ENCODE peak calls at places on chromosomes 12 and 14, in eight cellular contexts. N is thoracic aorta, W is tibial artery, Y is colonic mucosa, L is cardiac muscle cell, M is caudate nucleus, J is lower lobe of right lung, H is A549. D is an unnamed sample.

GRCh38 chr12:101013993-101014392 is 196.0 kb downstream of the SLC5A8 start:
- DNase-seq in N (no peak), W (no peak), Y (no peak), L (no peak), M (no peak), J (no peak), H (no peak), D (no peak)

GRCh38 chr14:45793081-45793480 is 540.1 kb upstream of the MIS18BP1 start:
- DNase-seq in N (no peak), W (no peak), Y (no peak), L (no peak), M (no peak), J (no peak), H (no peak), D (no peak)

GRCh38 chr12:121190523-121191031 is 19.4 kb upstream of the P2RX4 start:
- DNase-seq in N (no peak), W (no peak), Y (no peak), L (no peak), M (no peak), J (no peak), H (no peak), D (no peak)

GRCh38 chr14:36996133-36996856 is 176.1 kb downstream of the SLC25A21 start:
- DNase-seq in N (no peak), W (no peak), Y (no peak), L (no peak), M (no peak), J (no peak), H (peak), D (no peak)

GRCh38 chr12:6090786-6091185 is 33.7 kb downstream of the VWF start:
- DNase-seq in N (no peak), W (peak), Y (no peak), L (no peak), M (no peak), J (no peak), H (no peak), D (peak)

GRCh38 chr14:93231129-93231979 is 24.3 kb downstream of the UBR7 start:
- DNase-seq in N (no peak), W (no peak), Y (no peak), L (no peak), M (no peak), J (no peak), H (peak), D (no peak)

GRCh38 chr12:49543914-49544815 is 5.3 kb downstream of the KCNH3 start:
- DNase-seq in N (no peak), W (no peak), Y (no peak), L (peak), M (no peak), J (peak), H (no peak), D (no peak)

GRCh38 chr12:52007982-52008510 is 1.3 kb downstream of the TAMALIN start:
- DNase-seq in N (no peak), W (no peak), Y (no peak), L (no peak), M (no peak), J (no peak), H (no peak), D (no peak)

GRCh38 chr12:116257213-116257612 is 20.3 kb downstream of the MED13L start:
- DNase-seq in N (no peak), W (no peak), Y (no peak), L (peak), M (no peak), J (no peak), H (peak), D (no peak)

GRCh38 chr14:100117647-100118376 is 41.6 kb downstream of the DEGS2 start:
- DNase-seq in N (no peak), W (no peak), Y (peak), L (no peak), M (no peak), J (no peak), H (no peak), D (no peak)

GRCh38 chr14:106037380-106037779 is 511.0 kb downstream of the TMEM121 start:
- DNase-seq in N (no peak), W (no peak), Y (no peak), L (no peak), M (no peak), J (no peak), H (no peak), D (no peak)

GRCh38 chr14:52051861-52052260 is 17.0 kb downstream of the NID2 start:
- DNase-seq in N (no peak), W (no peak), Y (no peak), L (no peak), M (no peak), J (no peak), H (no peak), D (no peak)

GRCh38 chr14:25953532-25954144 is 644.2 kb downstream of the NOVA1 start:
- DNase-seq in N (no peak), W (peak), Y (peak), L (no peak), M (no peak), J (no peak), H (no peak), D (peak)

GRCh38 chr14:102825307-102826095 is 48.3 kb downstream of the TRAF3 start:
- DNase-seq in N (no peak), W (no peak), Y (no peak), L (no peak), M (no peak), J (no peak), H (no peak), D (no peak)

GRCh38 chr14:96434040-96434439 is 42.1 kb downstream of the AK7 start:
- DNase-seq in N (no peak), W (no peak), Y (no peak), L (no peak), M (no peak), J (no peak), H (no peak), D (no peak)

GRCh38 chr12:68236421-68237059 is 10.9 kb upstream of the IL26 start:
- DNase-seq in N (no peak), W (no peak), Y (no peak), L (no peak), M (no peak), J (no peak), H (no peak), D (no peak)

GRCh38 chr12:49555631-49556390 is 12.1 kb downstream of the MCRS1 start:
- DNase-seq in N (no peak), W (no peak), Y (no peak), L (no peak), M (no peak), J (peak), H (no peak), D (no peak)

GRCh38 chr14:85316701-85317100 is 213.2 kb upstream of the FLRT2 start:
- DNase-seq in N (no peak), W (no peak), Y (no peak), L (no peak), M (no peak), J (no peak), H (no peak), D (no peak)

GRCh38 chr14:91796622-91797347 is 64.9 kb upstream of the CATSPERB start:
- DNase-seq in N (no peak), W (no peak), Y (no peak), L (no peak), M (no peak), J (no peak), H (no peak), D (no peak)

GRCh38 chr12:101748907-101749306 is 9.6 kb upstream of the SYCP3 start:
- DNase-seq in N (no peak), W (no peak), Y (no peak), L (no peak), M (no peak), J (no peak), H (no peak), D (no peak)

GRCh38 chr12:91574391-91574790 is 391.8 kb upstream of the DCN start:
- DNase-seq in N (no peak), W (no peak), Y (no peak), L (no peak), M (no peak), J (no peak), H (no peak), D (no peak)

GRCh38 chr12:107903377-107904061 is 129.0 kb downstream of the ASCL4 start:
- DNase-seq in N (no peak), W (no peak), Y (peak), L (peak), M (no peak), J (peak), H (peak), D (peak)

GRCh38 chr12:93894391-93895095 is 217.4 kb downstream of the CRADD start:
- DNase-seq in N (peak), W (peak), Y (peak), L (peak), M (no peak), J (peak), H (no peak), D (peak)

DNA sequence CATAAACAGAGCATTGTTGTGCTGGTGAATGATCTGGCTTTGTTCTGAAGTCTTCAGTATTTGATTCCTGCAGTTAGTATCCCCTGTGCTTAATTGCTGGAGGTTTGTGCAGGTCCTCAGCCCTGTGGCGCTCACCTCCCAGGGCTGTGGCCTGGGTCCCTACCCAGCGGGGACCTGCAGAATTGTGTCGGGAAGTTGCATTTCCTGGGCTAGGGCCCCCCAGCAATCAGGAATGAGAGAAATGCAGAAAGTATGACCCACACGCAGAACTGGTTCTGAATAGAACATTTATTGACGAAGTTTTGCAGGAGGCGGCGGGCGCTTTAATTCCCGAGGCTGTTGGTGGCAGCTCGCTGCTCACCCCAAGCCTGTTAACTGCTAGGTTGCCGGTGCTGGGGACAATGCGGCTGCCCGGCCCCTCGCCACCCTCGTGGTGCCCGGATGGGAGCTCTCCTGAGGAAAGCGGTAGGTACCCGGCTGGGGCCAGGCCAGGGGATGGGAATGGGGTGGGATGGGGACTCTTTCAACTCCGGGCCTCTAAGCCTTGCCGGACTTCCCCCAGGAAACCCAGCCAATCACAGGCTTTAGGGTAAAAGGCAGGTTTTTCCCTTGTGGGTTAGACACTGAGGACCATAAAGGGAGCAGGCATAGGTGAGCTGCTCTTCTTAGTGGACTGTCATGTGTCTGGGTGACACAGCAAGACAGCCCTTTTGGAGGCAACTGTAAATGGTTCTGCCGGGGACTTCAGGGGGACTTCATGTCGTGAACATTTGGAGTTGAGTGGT is 11.6 kb downstream of the PLEKHG3 start:
- DNase-seq in N (no peak), W (peak), Y (peak), L (no peak), M (no peak), J (no peak), H (no peak), D (no peak)
- H3K27ac ChIP-seq in N (peak), W (peak), Y (peak), L (no peak), M (peak), J (peak), H (no peak), D (peak)

GRCh38 chr14:60215127-60215444 is 33.9 kb upstream of the PPM1A start:
- DNase-seq in N (no peak), W (no peak), Y (peak), L (no peak), M (no peak), J (no peak), H (no peak), D (no peak)

GRCh38 chr14:60214415-60215126 is 34.5 kb upstream of the PPM1A start:
- DNase-seq in N (no peak), W (no peak), Y (no peak), L (no peak), M (no peak), J (no peak), H (no peak), D (no peak)

GRCh38 chr14:60210703-60211102 is 38.3 kb upstream of the PPM1A start:
- DNase-seq in N (no peak), W (no peak), Y (no peak), L (no peak), M (no peak), J (no peak), H (no peak), D (no peak)

GRCh38 chr14:60214003-60214402 is 35.0 kb upstream of the PPM1A start:
- DNase-seq in N (no peak), W (no peak), Y (no peak), L (no peak), M (no peak), J (no peak), H (no peak), D (no peak)

GRCh38 chr14:60212503-60213371 is 36.3 kb upstream of the PPM1A start:
- DNase-seq in N (no peak), W (no peak), Y (no peak), L (no peak), M (no peak), J (no peak), H (no peak), D (no peak)
- H3K27ac ChIP-seq in N (no peak), W (no peak), Y (no peak), L (no peak), M (no peak), J (no peak), H (no peak), D (no peak)

DNA sequence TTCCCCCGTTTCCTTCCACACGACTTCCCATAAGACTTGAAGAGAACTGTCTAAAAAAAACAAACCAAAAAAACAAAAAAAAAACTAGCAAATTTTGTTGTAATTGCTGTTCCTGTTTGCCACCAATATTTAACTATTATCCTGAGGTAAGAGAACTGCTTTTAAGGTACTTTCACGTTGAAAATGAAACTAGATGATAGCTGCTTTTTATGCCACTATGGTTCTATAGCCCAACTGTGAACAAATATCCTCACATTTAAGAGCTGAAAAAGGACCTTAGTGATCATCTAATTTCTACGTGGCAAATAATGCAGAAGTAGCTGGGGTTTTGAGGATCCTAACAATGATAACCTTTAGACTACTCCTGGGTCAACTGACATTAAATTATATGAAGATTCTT is 98.6 kb downstream of the TAOK3 start:
- DNase-seq in N (no peak), W (no peak), Y (no peak), L (no peak), M (no peak), J (no peak), H (no peak), D (no peak)
- H3K27ac ChIP-seq in N (no peak), W (no peak), Y (no peak), L (no peak), M (no peak), J (no peak), H (no peak), D (no peak)

GRCh38 chr12:132375747-132376463 is 46.5 kb upstream of the GALNT9 start:
- DNase-seq in N (no peak), W (no peak), Y (no peak), L (no peak), M (no peak), J (no peak), H (no peak), D (no peak)
- H3K27ac ChIP-seq in N (no peak), W (no peak), Y (no peak), L (no peak), M (no peak), J (no peak), H (no peak), D (no peak)

GRCh38 chr12:131775124-131775903 is 52.9 kb upstream of the MMP17 start:
- DNase-seq in N (no peak), W (no peak), Y (no peak), L (no peak), M (no peak), J (no peak), H (no peak), D (no peak)
- H3K27ac ChIP-seq in N (peak), W (no peak), Y (no peak), L (peak), M (no peak), J (no peak), H (no peak), D (peak)

GRCh38 chr12:104669057-104669770 is 212.5 kb downstream of the CHST11 start:
- DNase-seq in N (no peak), W (no peak), Y (peak), L (peak), M (no peak), J (peak), H (peak), D (peak)

GRCh38 chr12:104671407-104672095 is 214.8 kb downstream of the CHST11 start:
- DNase-seq in N (peak), W (peak), Y (peak), L (peak), M (no peak), J (peak), H (peak), D (peak)

GRCh38 chr12:104670439-104671406 is 214.0 kb downstream of the CHST11 start:
- DNase-seq in N (no peak), W (no peak), Y (no peak), L (no peak), M (no peak), J (peak), H (peak), D (no peak)

GRCh38 chr12:104668274-104668718 is 211.5 kb downstream of the CHST11 start:
- DNase-seq in N (no peak), W (no peak), Y (peak), L (peak), M (no peak), J (peak), H (no peak), D (no peak)

GRCh38 chr12:104669851-104670337 is 213.1 kb downstream of the CHST11 start:
- DNase-seq in N (no peak), W (peak), Y (peak), L (no peak), M (no peak), J (peak), H (no peak), D (no peak)
- H3K27ac ChIP-seq in N (peak), W (peak), Y (peak), L (peak), M (peak), J (peak), H (peak), D (peak)

DNA sequence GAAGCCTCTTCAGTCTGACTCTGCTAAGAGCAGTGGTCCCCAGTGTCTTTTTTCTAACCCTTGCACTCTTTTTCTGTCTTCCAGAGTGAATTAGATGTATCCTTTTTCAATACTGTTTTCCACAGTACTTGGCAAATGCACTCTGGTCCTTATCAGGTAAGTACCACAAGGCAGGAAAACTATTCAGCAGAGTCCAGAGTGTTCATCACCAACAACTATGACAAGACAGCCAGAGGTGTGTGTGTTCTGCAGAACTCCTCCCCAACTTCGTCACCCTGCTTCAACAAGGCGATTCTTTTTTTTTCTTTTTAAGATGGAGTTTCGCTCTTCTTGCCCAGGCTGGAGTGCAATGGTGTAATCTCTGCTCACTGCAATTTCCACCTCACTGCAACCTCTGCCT is 54.3 kb upstream of the STRN3 start:
- DNase-seq in N (no peak), W (no peak), Y (no peak), L (no peak), M (no peak), J (no peak), H (no peak), D (no peak)
- H3K27ac ChIP-seq in N (no peak), W (no peak), Y (no peak), L (no peak), M (no peak), J (no peak), H (no peak), D (no peak)

D was measured in tibial nerve.